ENCODE peak calls at places on chromosome 14, in nine cellular contexts. D is OCI-M1, T is memory B cell, F is fibroblast of gingiva, P is NCI-H748 treated with DMSO at 0.1 percent for 48 hours, S is iris pigment epithelial cell, M is left lung, U is transverse colon, A is ovary. X is an unnamed sample.

GRCh38 chr14:72810201-72810600 is 83.7 kb downstream of the DPF3 start:
- DNase-seq in F (no peak), S (no peak), T (no peak), U (no peak), D (no peak), M (no peak), P (no peak), A (no peak), X (no peak)

GRCh38 chr14:51554339-51554920 is 97.3 kb upstream of the FRMD6 start:
- DNase-seq in D (no peak), S (peak; percentile 90), M (no peak), T (no peak), A (no peak), P (no peak), U (no peak), F (peak; percentile 57), X (no peak)

GRCh38 chr14:29144598-29144997 is 378.0 kb downstream of the FOXG1 start:
- DNase-seq in A (no peak), U (no peak), D (no peak), P (no peak), F (peak; percentile 99), T (no peak), M (no peak), S (peak; percentile 92), X (no peak)

GRCh38 chr14:100822921-100823320 is 3.0 kb upstream of the MEG3 start:
- DNase-seq in M (no peak), A (peak; percentile 70), T (no peak), U (no peak), F (peak; percentile 67), P (no peak), D (no peak), S (peak; percentile 46), X (no peak)

GRCh38 chr14:72543325-72543724 is 350.6 kb downstream of the DPF3 start:
- DNase-seq in M (no peak), T (no peak), A (no peak), D (peak; percentile 1), P (no peak), S (peak; percentile 22), F (no peak), U (no peak), X (no peak)

GRCh38 chr14:80570930-80571298 is 359.6 kb upstream of the DIO2 start:
- DNase-seq in D (no peak), S (no peak), F (no peak), M (no peak), P (no peak), T (no peak), U (no peak), A (no peak), X (no peak)

GRCh38 chr14:61178226-61179060 is 102.7 kb downstream of the TMEM30B start:
- DNase-seq in T (no peak), A (no peak), F (peak; percentile 90), S (peak; percentile 98), D (no peak), M (no peak), U (no peak), P (no peak), X (no peak)

GRCh38 chr14:104146651-104147345 is 8.4 kb downstream of the KIF26A start:
- DNase-seq in U (no peak), T (no peak), S (no peak), F (no peak), M (peak; percentile 24), P (no peak), A (no peak), D (no peak), X (no peak)

GRCh38 chr14:85402546-85403162 is 127.3 kb upstream of the FLRT2 start:
- DNase-seq in F (no peak), S (no peak), A (no peak), P (peak; percentile 32), D (no peak), M (no peak), T (no peak), U (no peak), X (no peak)

GRCh38 chr14:91323031-91323430 is 78.5 kb upstream of the GPR68 start:
- DNase-seq in T (no peak), S (no peak), A (no peak), F (no peak), D (no peak), M (no peak), P (no peak), U (no peak), X (no peak)

GRCh38 chr14:104593710-104594121 is 10.9 kb downstream of the TMEM179 start:
- DNase-seq in F (peak; percentile 68), P (no peak), S (no peak), U (no peak), A (no peak), D (no peak), T (no peak), M (no peak), X (no peak)

GRCh38 chr14:74085828-74086227 is 1.1 kb downstream of the LIN52 start:
- DNase-seq in D (peak; percentile 14), M (no peak), A (no peak), P (no peak), U (no peak), T (no peak), S (no peak), F (no peak), X (no peak)

GRCh38 chr14:68702105-68702504 is 90.8 kb downstream of the ZFP36L1 start:
- DNase-seq in U (no peak), A (no peak), D (no peak), T (no peak), S (no peak), M (no peak), F (no peak), P (no peak), X (no peak)

GRCh38 chr14:56092761-56093160 is 25.4 kb upstream of the PELI2 start:
- DNase-seq in D (peak; percentile 6), F (peak; percentile 64), A (no peak), T (no peak), S (peak; percentile 41), U (no peak), P (no peak), M (no peak), X (no peak)

X was measured in right lobe of liver.